ENCODE peak calls at places on chromosome 1, in eight cellular contexts. G is CD4-positive, alpha-beta T cell; P is heart right ventricle; X is A549; O is H9; L is caudate nucleus; Q is cardiac muscle cell; I is body of pancreas. F is an unnamed sample.

GRCh38 chr1:21799730-21800129 is 12.3 kb upstream of the LDLRAD2 start:
- DNase-seq in Q (no peak), I (no peak), X (no peak), P (no peak), L (no peak), G (no peak), O (no peak), F (no peak)

GRCh38 chr1:57637155-57637554 is 213.3 kb upstream of the DAB1 start:
- DNase-seq in L (no peak), X (no peak), P (no peak), Q (peak), G (no peak), O (no peak), I (no peak), F (no peak)

GRCh38 chr1:119859647-119860046 is 36.7 kb downstream of the ADAM30 start:
- DNase-seq in O (no peak), G (no peak), Q (peak), X (no peak), I (no peak), L (no peak), P (no peak), F (no peak)

GRCh38 chr1:101059945-101060542 is 34.5 kb upstream of the DPH5 start:
- DNase-seq in L (no peak), I (no peak), O (no peak), P (no peak), Q (no peak), G (no peak), X (no peak), F (no peak)

GRCh38 chr1:225847610-225848009 is 34.6 kb downstream of the TMEM63A start:
- DNase-seq in G (no peak), P (no peak), L (no peak), I (peak), Q (no peak), X (no peak), O (peak), F (no peak)

GRCh38 chr1:231231511-231231910 is 9.5 kb upstream of the GNPAT start:
- DNase-seq in P (no peak), O (no peak), X (no peak), Q (no peak), G (no peak), I (no peak), L (no peak), F (no peak)

GRCh38 chr1:25494952-25495351 is 48.5 kb upstream of the LDLRAP1 start:
- DNase-seq in G (no peak), P (no peak), L (no peak), I (no peak), O (no peak), X (no peak), Q (no peak), F (no peak)

GRCh38 chr1:90201467-90202358 is 206.8 kb downstream of the ZNF326 start:
- DNase-seq in L (no peak), P (no peak), G (no peak), X (no peak), Q (no peak), O (no peak), I (no peak), F (no peak)

GRCh38 chr1:42282024-42282579 is 52.9 kb downstream of the FOXJ3 start:
- DNase-seq in X (no peak), O (no peak), G (no peak), L (no peak), P (no peak), I (no peak), Q (peak), F (no peak)

GRCh38 chr1:80158266-80158665 is 1151.7 kb upstream of the ADGRL4 start:
- DNase-seq in P (no peak), O (no peak), Q (no peak), X (no peak), G (no peak), L (no peak), I (no peak), F (no peak)

GRCh38 chr1:157775101-157775870 is 1.6 kb downstream of the FCRL2 start:
- DNase-seq in L (no peak), O (no peak), Q (no peak), I (no peak), X (no peak), P (no peak), G (no peak), F (no peak)

DNA sequence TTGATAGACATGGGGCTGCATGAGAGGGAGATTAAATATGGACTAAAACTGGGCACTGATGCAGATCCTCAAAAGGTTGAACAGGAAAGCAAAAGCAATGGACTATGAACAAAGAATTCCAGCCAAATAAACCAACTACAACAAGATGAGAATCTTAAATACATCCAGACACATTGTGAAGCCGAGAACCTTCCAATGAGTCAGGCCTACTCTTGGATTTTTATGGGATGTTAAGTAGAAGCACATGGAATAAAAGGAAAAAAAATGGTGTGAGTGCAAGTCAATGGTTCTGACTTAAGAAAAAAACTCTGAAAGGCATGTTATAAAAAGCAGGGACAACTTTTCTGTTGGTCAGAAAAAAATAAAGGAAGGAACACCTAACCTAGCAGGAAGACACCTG is 227.2 kb downstream of the DPYD start:
- DNase-seq in O (no peak), G (no peak), X (no peak), I (no peak), Q (no peak), L (no peak), P (no peak), F (no peak)
- H3K27ac ChIP-seq in O (no peak), G (no peak), X (no peak), I (no peak), Q (no peak), L (no peak), P (no peak), F (no peak)

GRCh38 chr1:208292913-208293312 is 48.7 kb upstream of the PLXNA2 start:
- DNase-seq in P (no peak), O (no peak), L (no peak), I (no peak), G (no peak), X (no peak), Q (no peak), F (no peak)
- H3K27ac ChIP-seq in P (no peak), O (no peak), L (no peak), I (no peak), G (no peak), X (no peak), Q (no peak), F (no peak)

GRCh38 chr1:170694172-170694926 is 30.4 kb downstream of the PRRX1 start:
- DNase-seq in I (no peak), O (no peak), Q (peak), X (no peak), P (no peak), L (no peak), G (no peak), F (no peak)
- H3K27ac ChIP-seq in I (no peak), O (no peak), Q (no peak), X (no peak), P (no peak), L (no peak), G (no peak), F (no peak)

GRCh38 chr1:240956020-240956419 is 344.1 kb upstream of the GREM2 start:
- DNase-seq in L (no peak), G (no peak), X (no peak), Q (no peak), P (no peak), O (no peak), I (no peak), F (no peak)
- H3K27ac ChIP-seq in L (no peak), G (no peak), X (no peak), Q (no peak), P (no peak), O (no peak), I (no peak), F (no peak)

GRCh38 chr1:28036431-28036830 is 52.0 kb downstream of the EYA3 start:
- DNase-seq in G (no peak), P (no peak), I (no peak), Q (no peak), X (no peak), L (no peak), O (no peak), F (no peak)

GRCh38 chr1:28039341-28039740 is 49.1 kb downstream of the EYA3 start:
- DNase-seq in P (no peak), O (no peak), G (no peak), Q (no peak), X (no peak), I (no peak), L (no peak), F (no peak)

GRCh38 chr1:28035420-28035819 is 53.0 kb downstream of the EYA3 start:
- DNase-seq in I (no peak), P (no peak), Q (no peak), G (no peak), O (no peak), L (no peak), X (no peak), F (no peak)

GRCh38 chr1:28037946-28038345 is 50.5 kb downstream of the EYA3 start:
- DNase-seq in I (no peak), L (no peak), X (no peak), O (no peak), G (no peak), Q (no peak), P (no peak), F (no peak)
- H3K27ac ChIP-seq in I (no peak), L (no peak), X (no peak), O (no peak), G (no peak), Q (no peak), P (no peak), F (no peak)

GRCh38 chr1:115660151-115660550 is 18.4 kb downstream of the VANGL1 start:
- DNase-seq in O (no peak), L (no peak), I (no peak), G (no peak), X (no peak), P (no peak), Q (no peak), F (no peak)
- H3K27ac ChIP-seq in O (no peak), L (no peak), I (no peak), G (no peak), X (no peak), P (no peak), Q (no peak), F (no peak)

GRCh38 chr1:212121772-212122171 is 86.2 kb downstream of the DTL start:
- DNase-seq in O (no peak), L (no peak), G (no peak), P (no peak), Q (no peak), I (no peak), X (no peak), F (no peak)

GRCh38 chr1:212127219-212127618 is 91.7 kb downstream of the DTL start:
- DNase-seq in P (no peak), O (peak), X (no peak), Q (no peak), I (no peak), L (no peak), G (no peak), F (no peak)

GRCh38 chr1:212129781-212130180 is 94.2 kb downstream of the DTL start:
- DNase-seq in Q (no peak), X (no peak), I (no peak), G (no peak), L (no peak), O (no peak), P (no peak), F (no peak)

GRCh38 chr1:212125654-212126053 is 90.1 kb downstream of the DTL start:
- DNase-seq in G (no peak), L (no peak), P (no peak), Q (no peak), I (no peak), X (no peak), O (no peak), F (no peak)

DNA sequence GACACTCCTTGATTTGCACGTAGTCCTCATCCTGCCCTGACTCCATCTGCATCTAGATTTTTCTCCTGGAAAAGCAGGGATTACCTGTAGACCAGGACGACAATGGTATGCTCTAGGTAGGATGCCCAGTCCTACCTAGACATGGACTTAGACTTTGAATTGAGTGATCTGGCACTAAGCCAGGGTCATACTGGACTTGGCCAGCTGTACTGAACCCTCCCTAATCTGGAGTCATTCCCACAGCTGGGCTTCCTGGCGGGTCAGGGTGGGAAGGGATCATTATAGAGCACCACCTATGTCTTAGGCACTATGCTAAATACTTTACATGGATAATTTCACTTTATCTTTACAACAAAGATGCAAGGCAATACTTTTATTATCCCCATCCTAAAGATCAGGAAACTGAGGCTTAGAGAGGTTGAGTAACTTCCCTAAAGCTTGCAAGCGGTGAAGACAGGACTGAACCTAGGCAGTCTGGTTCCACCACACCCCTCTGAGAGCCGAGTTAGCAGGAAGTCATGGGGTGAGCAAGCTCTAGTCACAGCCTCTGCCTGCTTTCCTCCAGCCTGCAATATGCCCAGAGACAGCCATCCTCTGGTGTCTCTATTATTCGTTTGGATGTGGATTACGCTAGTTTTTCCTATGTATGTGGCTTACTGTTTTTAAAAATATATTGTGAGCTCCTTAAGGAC is 89.5 kb downstream of the DTL start:
- DNase-seq in X (no peak), O (no peak), P (peak), I (peak), L (no peak), G (no peak), Q (no peak), F (no peak)
- H3K27ac ChIP-seq in X (no peak), O (no peak), P (no peak), I (no peak), L (no peak), G (no peak), Q (no peak), F (no peak)

GRCh38 chr1:20735581-20736111 is 3.1 kb upstream of the SH2D5 start:
- DNase-seq in Q (no peak), G (no peak), I (no peak), O (no peak), L (no peak), X (no peak), P (no peak), F (no peak)

GRCh38 chr1:20732588-20733360 is at the start of gene SH2D5:
- DNase-seq in Q (peak), G (peak), P (peak), O (peak), I (peak), L (peak), X (peak), F (peak)

GRCh38 chr1:20732071-20732587 is 374 bp downstream of the SH2D5 start:
- DNase-seq in O (peak), Q (peak), L (peak), P (no peak), X (peak), I (peak), G (peak), F (no peak)

GRCh38 chr1:20731057-20731991 is 1.2 kb downstream of the SH2D5 start:
- DNase-seq in O (no peak), Q (no peak), P (no peak), I (no peak), X (no peak), L (no peak), G (no peak), F (no peak)

DNA sequence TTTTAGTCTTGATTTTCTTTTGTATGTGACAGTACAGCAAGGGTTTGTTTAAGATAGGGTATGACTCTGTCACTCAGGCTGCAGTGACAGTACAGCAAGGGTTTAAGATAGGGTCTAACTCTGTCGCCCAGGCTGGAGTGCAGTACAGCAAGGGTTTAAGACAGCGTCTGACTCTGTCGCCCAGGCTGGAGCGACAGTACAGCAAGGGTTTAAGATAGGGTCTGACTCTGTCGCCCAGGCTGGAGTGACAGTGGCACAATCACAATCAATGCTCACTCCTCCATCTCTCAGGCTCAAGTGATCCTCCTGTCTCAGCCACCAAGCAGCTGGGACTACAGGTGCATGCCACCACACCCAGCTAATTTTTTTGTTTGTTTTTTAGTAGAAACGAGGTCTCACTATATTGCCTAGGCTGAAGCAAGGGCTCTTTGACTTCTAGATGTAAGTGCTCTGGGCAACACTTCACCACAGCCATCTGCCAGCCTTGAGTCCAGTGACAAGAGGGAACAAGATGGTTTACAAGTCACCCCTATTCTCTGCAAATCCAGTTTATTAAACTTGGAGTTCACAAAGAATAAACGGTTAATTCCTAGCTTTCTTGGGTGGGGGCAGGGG is 965 bp upstream of the SH2D5 start:
- DNase-seq in G (no peak), O (no peak), X (no peak), L (no peak), I (no peak), P (no peak), Q (no peak), F (no peak)
- H3K27ac ChIP-seq in G (no peak), O (no peak), X (peak), L (peak), I (peak), P (no peak), Q (no peak), F (no peak)

GRCh38 chr1:177302365-177303044 is 131.7 kb downstream of the BRINP2 start:
- DNase-seq in I (peak), G (no peak), Q (no peak), X (no peak), P (peak), O (no peak), L (peak), F (no peak)
- H3K27ac ChIP-seq in I (no peak), G (no peak), Q (peak), X (no peak), P (no peak), O (no peak), L (peak), F (no peak)

DNA sequence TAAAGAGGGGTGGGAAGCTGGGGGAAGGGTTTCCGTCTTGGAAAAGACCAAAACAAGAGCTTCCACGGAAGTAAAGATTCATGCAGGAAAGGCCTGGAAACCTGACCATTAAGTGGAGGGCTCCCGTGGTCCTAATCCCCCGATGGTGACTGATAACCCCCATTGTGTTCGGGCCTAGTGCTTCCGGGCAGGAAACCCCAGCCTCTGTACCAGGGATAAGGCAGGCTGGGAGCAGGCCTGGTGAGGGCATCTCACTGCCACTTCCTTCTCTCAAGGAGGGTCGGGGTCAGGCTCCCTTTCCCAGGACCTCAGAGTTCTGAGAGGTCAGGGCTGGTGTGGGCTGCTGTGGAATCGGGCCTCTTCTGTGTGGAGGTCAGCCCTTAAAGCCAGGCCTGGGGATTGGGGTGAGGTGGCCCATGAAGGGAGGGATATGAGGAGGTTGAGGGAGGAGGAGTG is 136.9 kb downstream of the CDC7 start:
- DNase-seq in I (no peak), Q (no peak), X (no peak), G (no peak), O (no peak), P (peak), L (no peak), F (no peak)
- H3K27ac ChIP-seq in I (no peak), Q (no peak), X (no peak), G (no peak), O (no peak), P (no peak), L (no peak), F (no peak)